ENCODE peak calls at places on chromosomes 2 and 18, in ten cellular contexts. One of them, this sample, is unnamed.

GRCh38 chr18:57869228-57869627 is 66.1 kb upstream of the ATP8B1 start:
- DNase-seq in HAP-1: no peak
- DNase-seq in dorsolateral prefrontal cortex: no peak
- DNase-seq in neural progenitor cell: no peak
- DNase-seq in lower leg skin: no peak
- DNase-seq in K562: no peak
- DNase-seq in BE2C: no peak
- DNase-seq in uterus: no peak
- DNase-seq in body of pancreas: no peak
- DNase-seq in neuronal stem cell: no peak
- DNase-seq in this sample: no peak

GRCh38 chr2:98532761-98533160 is 75.6 kb downstream of the COA5 start:
- DNase-seq in HAP-1: no peak
- DNase-seq in dorsolateral prefrontal cortex: no peak
- DNase-seq in neural progenitor cell: no peak
- DNase-seq in lower leg skin: no peak
- DNase-seq in K562: no peak
- DNase-seq in BE2C: no peak
- DNase-seq in uterus: no peak
- DNase-seq in body of pancreas: no peak
- DNase-seq in neuronal stem cell: no peak
- DNase-seq in this sample: no peak

GRCh38 chr2:195057001-195057400 is 600.0 kb upstream of the SLC39A10 start:
- DNase-seq in HAP-1: no peak
- DNase-seq in dorsolateral prefrontal cortex: no peak
- DNase-seq in neural progenitor cell: no peak
- DNase-seq in lower leg skin: no peak
- DNase-seq in K562: no peak
- DNase-seq in BE2C: no peak
- DNase-seq in uterus: no peak
- DNase-seq in body of pancreas: no peak
- DNase-seq in neuronal stem cell: no peak
- DNase-seq in this sample: no peak

GRCh38 chr2:86274265-86274917 is 63.0 kb downstream of the REEP1 start:
- DNase-seq in HAP-1: no peak
- DNase-seq in dorsolateral prefrontal cortex: no peak
- DNase-seq in neural progenitor cell: no peak
- DNase-seq in lower leg skin: no peak
- DNase-seq in K562: no peak
- DNase-seq in BE2C: no peak
- DNase-seq in uterus: no peak
- DNase-seq in body of pancreas: no peak
- DNase-seq in neuronal stem cell: no peak
- DNase-seq in this sample: no peak

GRCh38 chr2:51813245-51813644 is 781.3 kb upstream of the NRXN1 start:
- DNase-seq in HAP-1: no peak
- DNase-seq in dorsolateral prefrontal cortex: no peak
- DNase-seq in neural progenitor cell: no peak
- DNase-seq in lower leg skin: no peak
- DNase-seq in K562: no peak
- DNase-seq in BE2C: no peak
- DNase-seq in uterus: no peak
- DNase-seq in body of pancreas: no peak
- DNase-seq in neuronal stem cell: no peak
- DNase-seq in this sample: no peak

GRCh38 chr18:3044931-3045698 is 32.2 kb upstream of the LPIN2 start:
- DNase-seq in HAP-1: peak
- DNase-seq in dorsolateral prefrontal cortex: no peak
- DNase-seq in neural progenitor cell: no peak
- DNase-seq in lower leg skin: no peak
- DNase-seq in K562: no peak
- DNase-seq in BE2C: peak
- DNase-seq in uterus: no peak
- DNase-seq in body of pancreas: peak
- DNase-seq in neuronal stem cell: no peak
- DNase-seq in this sample: no peak

GRCh38 chr2:42028571-42029148 is 19.2 kb upstream of the PKDCC start:
- DNase-seq in HAP-1: no peak
- DNase-seq in dorsolateral prefrontal cortex: peak
- DNase-seq in neural progenitor cell: no peak
- DNase-seq in lower leg skin: no peak
- DNase-seq in K562: no peak
- DNase-seq in BE2C: no peak
- DNase-seq in uterus: peak
- DNase-seq in body of pancreas: no peak
- DNase-seq in neuronal stem cell: no peak
- DNase-seq in this sample: no peak

GRCh38 chr2:121532347-121532766 is 1.7 kb downstream of the RNU4ATAC start:
- DNase-seq in HAP-1: no peak
- DNase-seq in dorsolateral prefrontal cortex: no peak
- DNase-seq in neural progenitor cell: no peak
- DNase-seq in lower leg skin: no peak
- DNase-seq in K562: peak
- DNase-seq in BE2C: no peak
- DNase-seq in uterus: no peak
- DNase-seq in body of pancreas: no peak
- DNase-seq in neuronal stem cell: no peak
- DNase-seq in this sample: no peak

GRCh38 chr18:72543362-72544055 is 633 bp downstream of the CBLN2 start:
- DNase-seq in HAP-1: no peak
- DNase-seq in dorsolateral prefrontal cortex: peak
- DNase-seq in neural progenitor cell: peak
- DNase-seq in lower leg skin: no peak
- DNase-seq in K562: no peak
- DNase-seq in BE2C: peak
- DNase-seq in uterus: no peak
- DNase-seq in body of pancreas: no peak
- DNase-seq in neuronal stem cell: peak
- DNase-seq in this sample: no peak

GRCh38 chr2:64311948-64312621 is 141.9 kb upstream of the LGALSL start:
- DNase-seq in HAP-1: peak
- DNase-seq in dorsolateral prefrontal cortex: peak
- DNase-seq in neural progenitor cell: peak
- DNase-seq in lower leg skin: peak
- DNase-seq in K562: peak
- DNase-seq in BE2C: peak
- DNase-seq in uterus: peak
- DNase-seq in body of pancreas: peak
- DNase-seq in neuronal stem cell: peak
- DNase-seq in this sample: peak

GRCh38 chr18:46628206-46628605 is 28.8 kb downstream of the LOXHD1 start:
- DNase-seq in HAP-1: no peak
- DNase-seq in dorsolateral prefrontal cortex: peak
- DNase-seq in neural progenitor cell: no peak
- DNase-seq in lower leg skin: no peak
- DNase-seq in K562: no peak
- DNase-seq in BE2C: no peak
- DNase-seq in uterus: no peak
- DNase-seq in body of pancreas: no peak
- DNase-seq in neuronal stem cell: no peak
- DNase-seq in this sample: no peak

GRCh38 chr2:133040175-133040574 is 370.2 kb upstream of the LYPD1 start:
- DNase-seq in HAP-1: no peak
- DNase-seq in dorsolateral prefrontal cortex: no peak
- DNase-seq in neural progenitor cell: no peak
- DNase-seq in lower leg skin: no peak
- DNase-seq in K562: no peak
- DNase-seq in BE2C: no peak
- DNase-seq in uterus: no peak
- DNase-seq in body of pancreas: no peak
- DNase-seq in neuronal stem cell: no peak
- DNase-seq in this sample: no peak

GRCh38 chr2:233240897-233241296 is 10.6 kb upstream of the ATG16L1 start:
- DNase-seq in HAP-1: no peak
- DNase-seq in dorsolateral prefrontal cortex: no peak
- DNase-seq in neural progenitor cell: no peak
- DNase-seq in lower leg skin: no peak
- DNase-seq in K562: no peak
- DNase-seq in BE2C: no peak
- DNase-seq in uterus: no peak
- DNase-seq in body of pancreas: no peak
- DNase-seq in neuronal stem cell: no peak
- DNase-seq in this sample: no peak

GRCh38 chr2:69100220-69100723 is 87.3 kb downstream of the ANTXR1 start:
- DNase-seq in HAP-1: no peak
- DNase-seq in dorsolateral prefrontal cortex: no peak
- DNase-seq in neural progenitor cell: no peak
- DNase-seq in lower leg skin: no peak
- DNase-seq in K562: no peak
- DNase-seq in BE2C: no peak
- DNase-seq in uterus: peak
- DNase-seq in body of pancreas: peak
- DNase-seq in neuronal stem cell: no peak
- DNase-seq in this sample: no peak

GRCh38 chr2:28752608-28752984 is 966 bp downstream of the PPP1CB start:
- DNase-seq in HAP-1: no peak
- DNase-seq in dorsolateral prefrontal cortex: no peak
- DNase-seq in neural progenitor cell: no peak
- DNase-seq in lower leg skin: no peak
- DNase-seq in K562: no peak
- DNase-seq in BE2C: no peak
- DNase-seq in uterus: no peak
- DNase-seq in body of pancreas: no peak
- DNase-seq in neuronal stem cell: no peak
- DNase-seq in this sample: no peak

GRCh38 chr2:222307138-222307756 is 8.4 kb upstream of the PAX3 start:
- DNase-seq in HAP-1: no peak
- DNase-seq in dorsolateral prefrontal cortex: no peak
- DNase-seq in neural progenitor cell: peak
- DNase-seq in lower leg skin: no peak
- DNase-seq in K562: no peak
- DNase-seq in BE2C: no peak
- DNase-seq in uterus: no peak
- DNase-seq in body of pancreas: no peak
- DNase-seq in neuronal stem cell: no peak
- DNase-seq in this sample: no peak
- H3K4me3 ChIP-seq in HAP-1: no peak
- H3K4me3 ChIP-seq in dorsolateral prefrontal cortex: no peak
- H3K4me3 ChIP-seq in neural progenitor cell: no peak
- H3K4me3 ChIP-seq in lower leg skin: no peak
- H3K4me3 ChIP-seq in K562: no peak
- H3K4me3 ChIP-seq in BE2C: no peak
- H3K4me3 ChIP-seq in uterus: no peak
- H3K4me3 ChIP-seq in body of pancreas: no peak
- H3K4me3 ChIP-seq in neuronal stem cell: no peak
- H3K4me3 ChIP-seq in this sample: no peak

GRCh38 chr2:200308421-200309295 is 2.2 kb downstream of the SPATS2L start:
- DNase-seq in HAP-1: no peak
- DNase-seq in dorsolateral prefrontal cortex: no peak
- DNase-seq in neural progenitor cell: peak
- DNase-seq in lower leg skin: no peak
- DNase-seq in K562: no peak
- DNase-seq in BE2C: no peak
- DNase-seq in uterus: no peak
- DNase-seq in body of pancreas: no peak
- DNase-seq in neuronal stem cell: no peak
- DNase-seq in this sample: no peak

GRCh38 chr2:200308001-200308400 is 1.5 kb downstream of the SPATS2L start:
- DNase-seq in HAP-1: no peak
- DNase-seq in dorsolateral prefrontal cortex: no peak
- DNase-seq in neural progenitor cell: no peak
- DNase-seq in lower leg skin: no peak
- DNase-seq in K562: no peak
- DNase-seq in BE2C: no peak
- DNase-seq in uterus: no peak
- DNase-seq in body of pancreas: no peak
- DNase-seq in neuronal stem cell: no peak
- DNase-seq in this sample: no peak

GRCh38 chr2:200305797-200306718 is at the start of gene SPATS2L:
- DNase-seq in HAP-1: peak
- DNase-seq in dorsolateral prefrontal cortex: peak
- DNase-seq in neural progenitor cell: peak
- DNase-seq in lower leg skin: peak
- DNase-seq in K562: peak
- DNase-seq in BE2C: peak
- DNase-seq in uterus: peak
- DNase-seq in body of pancreas: peak
- DNase-seq in neuronal stem cell: peak
- DNase-seq in this sample: peak

GRCh38 chr2:200306969-200307811 is 697 bp downstream of the SPATS2L start:
- DNase-seq in HAP-1: peak
- DNase-seq in dorsolateral prefrontal cortex: peak
- DNase-seq in neural progenitor cell: peak
- DNase-seq in lower leg skin: no peak
- DNase-seq in K562: peak
- DNase-seq in BE2C: peak
- DNase-seq in uterus: peak
- DNase-seq in body of pancreas: peak
- DNase-seq in neuronal stem cell: peak
- DNase-seq in this sample: no peak

GRCh38 chr2:200306719-200306968 is 151 bp downstream of the SPATS2L start:
- DNase-seq in HAP-1: no peak
- DNase-seq in dorsolateral prefrontal cortex: no peak
- DNase-seq in neural progenitor cell: no peak
- DNase-seq in lower leg skin: no peak
- DNase-seq in K562: peak
- DNase-seq in BE2C: no peak
- DNase-seq in uterus: no peak
- DNase-seq in body of pancreas: no peak
- DNase-seq in neuronal stem cell: peak
- DNase-seq in this sample: no peak
- H3K4me3 ChIP-seq in HAP-1: peak
- H3K4me3 ChIP-seq in dorsolateral prefrontal cortex: peak
- H3K4me3 ChIP-seq in neural progenitor cell: peak
- H3K4me3 ChIP-seq in lower leg skin: peak
- H3K4me3 ChIP-seq in K562: peak
- H3K4me3 ChIP-seq in BE2C: peak
- H3K4me3 ChIP-seq in uterus: peak
- H3K4me3 ChIP-seq in body of pancreas: no peak
- H3K4me3 ChIP-seq in neuronal stem cell: peak
- H3K4me3 ChIP-seq in this sample: peak

DNA sequence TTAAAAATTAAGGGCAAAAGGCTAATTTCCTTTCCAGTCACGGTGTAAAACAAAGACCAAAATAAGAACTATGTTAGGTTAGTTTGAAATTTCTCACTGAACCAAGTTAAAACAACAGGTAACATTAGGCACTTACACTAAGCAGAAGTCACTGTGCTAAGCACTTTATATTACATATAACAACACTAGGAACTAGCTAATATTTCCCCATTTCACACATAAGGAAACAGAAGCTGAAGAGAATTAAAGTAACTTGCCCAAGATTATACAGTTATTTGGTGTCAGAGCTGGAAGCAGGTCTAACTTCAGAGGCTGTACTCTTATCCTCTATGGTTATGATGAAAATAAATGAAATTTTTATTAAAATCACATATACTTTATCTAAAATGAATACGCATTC is 6.0 kb downstream of the ITSN2 start:
- DNase-seq in HAP-1: no peak
- DNase-seq in dorsolateral prefrontal cortex: no peak
- DNase-seq in neural progenitor cell: no peak
- DNase-seq in lower leg skin: no peak
- DNase-seq in K562: no peak
- DNase-seq in BE2C: no peak
- DNase-seq in uterus: no peak
- DNase-seq in body of pancreas: no peak
- DNase-seq in neuronal stem cell: no peak
- DNase-seq in this sample: no peak
- H3K4me3 ChIP-seq in HAP-1: no peak
- H3K4me3 ChIP-seq in dorsolateral prefrontal cortex: no peak
- H3K4me3 ChIP-seq in neural progenitor cell: no peak
- H3K4me3 ChIP-seq in lower leg skin: no peak
- H3K4me3 ChIP-seq in K562: no peak
- H3K4me3 ChIP-seq in BE2C: no peak
- H3K4me3 ChIP-seq in uterus: no peak
- H3K4me3 ChIP-seq in body of pancreas: no peak
- H3K4me3 ChIP-seq in neuronal stem cell: no peak
- H3K4me3 ChIP-seq in this sample: no peak

GRCh38 chr2:176111891-176112374 is 4.6 kb upstream of the HOXD10 start:
- DNase-seq in HAP-1: no peak
- DNase-seq in dorsolateral prefrontal cortex: no peak
- DNase-seq in neural progenitor cell: no peak
- DNase-seq in lower leg skin: no peak
- DNase-seq in K562: no peak
- DNase-seq in BE2C: no peak
- DNase-seq in uterus: no peak
- DNase-seq in body of pancreas: no peak
- DNase-seq in neuronal stem cell: no peak
- DNase-seq in this sample: no peak
- H3K4me3 ChIP-seq in HAP-1: no peak
- H3K4me3 ChIP-seq in dorsolateral prefrontal cortex: no peak
- H3K4me3 ChIP-seq in neural progenitor cell: no peak
- H3K4me3 ChIP-seq in lower leg skin: no peak
- H3K4me3 ChIP-seq in K562: no peak
- H3K4me3 ChIP-seq in BE2C: peak
- H3K4me3 ChIP-seq in uterus: peak
- H3K4me3 ChIP-seq in body of pancreas: no peak
- H3K4me3 ChIP-seq in neuronal stem cell: no peak
- H3K4me3 ChIP-seq in this sample: no peak